ENCODE peak calls at places on chromosomes 7 and 10, in six cellular contexts. One of them, this sample, is unnamed.

GRCh38 chr10:110137142-110137545 is 70.3 kb upstream of the MXI1 start:
- DNase-seq in germinal center: peak
- DNase-seq in NCI-H1417: peak
- DNase-seq in aorta: no peak
- DNase-seq in CD4-positive, alpha-beta T cell: no peak
- DNase-seq in activated effector memory CD4-positive, alpha-beta T cell treated with Interleukin-2 at 50 U/mL for 16 hours: no peak
- DNase-seq in this sample: no peak

GRCh38 chr7:80151274-80151665 is 16.6 kb downstream of the GNAI1 start:
- DNase-seq in germinal center: no peak
- DNase-seq in NCI-H1417: no peak
- DNase-seq in aorta: no peak
- DNase-seq in CD4-positive, alpha-beta T cell: no peak
- DNase-seq in activated effector memory CD4-positive, alpha-beta T cell treated with Interleukin-2 at 50 U/mL for 16 hours: no peak
- DNase-seq in this sample: no peak

GRCh38 chr7:101900103-101900502 is 82.7 kb downstream of the CUX1 start:
- DNase-seq in germinal center: no peak
- DNase-seq in NCI-H1417: no peak
- DNase-seq in aorta: peak
- DNase-seq in CD4-positive, alpha-beta T cell: no peak
- DNase-seq in activated effector memory CD4-positive, alpha-beta T cell treated with Interleukin-2 at 50 U/mL for 16 hours: no peak
- DNase-seq in this sample: no peak

GRCh38 chr10:116602648-116603400 is 12.1 kb downstream of the PNLIPRP1 start:
- DNase-seq in germinal center: no peak
- DNase-seq in NCI-H1417: no peak
- DNase-seq in aorta: no peak
- DNase-seq in CD4-positive, alpha-beta T cell: no peak
- DNase-seq in activated effector memory CD4-positive, alpha-beta T cell treated with Interleukin-2 at 50 U/mL for 16 hours: no peak
- DNase-seq in this sample: no peak

GRCh38 chr10:124125305-124126116 is 32.1 kb upstream of the CHST15 start:
- DNase-seq in germinal center: peak
- DNase-seq in NCI-H1417: no peak
- DNase-seq in aorta: peak
- DNase-seq in CD4-positive, alpha-beta T cell: no peak
- DNase-seq in activated effector memory CD4-positive, alpha-beta T cell treated with Interleukin-2 at 50 U/mL for 16 hours: no peak
- DNase-seq in this sample: no peak

GRCh38 chr7:16791895-16792294 is 12.9 kb downstream of the AGR2 start:
- DNase-seq in germinal center: no peak
- DNase-seq in NCI-H1417: no peak
- DNase-seq in aorta: no peak
- DNase-seq in CD4-positive, alpha-beta T cell: no peak
- DNase-seq in activated effector memory CD4-positive, alpha-beta T cell treated with Interleukin-2 at 50 U/mL for 16 hours: no peak
- DNase-seq in this sample: no peak

GRCh38 chr10:78209987-78210386 is 176.3 kb downstream of the RPS24 start:
- DNase-seq in germinal center: no peak
- DNase-seq in NCI-H1417: no peak
- DNase-seq in aorta: no peak
- DNase-seq in CD4-positive, alpha-beta T cell: no peak
- DNase-seq in activated effector memory CD4-positive, alpha-beta T cell treated with Interleukin-2 at 50 U/mL for 16 hours: no peak
- DNase-seq in this sample: no peak

GRCh38 chr7:44087914-44088838 is 5.8 kb upstream of the POLM start:
- DNase-seq in germinal center: no peak
- DNase-seq in NCI-H1417: no peak
- DNase-seq in aorta: peak
- DNase-seq in CD4-positive, alpha-beta T cell: no peak
- DNase-seq in activated effector memory CD4-positive, alpha-beta T cell treated with Interleukin-2 at 50 U/mL for 16 hours: no peak
- DNase-seq in this sample: no peak

GRCh38 chr7:79786187-79786586 is 332.7 kb upstream of the MAGI2 start:
- DNase-seq in germinal center: no peak
- DNase-seq in NCI-H1417: no peak
- DNase-seq in aorta: no peak
- DNase-seq in CD4-positive, alpha-beta T cell: no peak
- DNase-seq in activated effector memory CD4-positive, alpha-beta T cell treated with Interleukin-2 at 50 U/mL for 16 hours: no peak
- DNase-seq in this sample: no peak

GRCh38 chr10:108591417-108591816 is 1331.9 kb downstream of the XPNPEP1 start:
- DNase-seq in germinal center: no peak
- DNase-seq in NCI-H1417: no peak
- DNase-seq in aorta: no peak
- DNase-seq in CD4-positive, alpha-beta T cell: no peak
- DNase-seq in activated effector memory CD4-positive, alpha-beta T cell treated with Interleukin-2 at 50 U/mL for 16 hours: no peak
- DNase-seq in this sample: no peak

GRCh38 chr10:48377751-48378585 is 71.5 kb downstream of the MAPK8 start:
- DNase-seq in germinal center: no peak
- DNase-seq in NCI-H1417: no peak
- DNase-seq in aorta: no peak
- DNase-seq in CD4-positive, alpha-beta T cell: no peak
- DNase-seq in activated effector memory CD4-positive, alpha-beta T cell treated with Interleukin-2 at 50 U/mL for 16 hours: no peak
- DNase-seq in this sample: no peak

GRCh38 chr10:113357688-113358306 is 195.1 kb upstream of the HABP2 start:
- DNase-seq in germinal center: no peak
- DNase-seq in NCI-H1417: no peak
- DNase-seq in aorta: no peak
- DNase-seq in CD4-positive, alpha-beta T cell: no peak
- DNase-seq in activated effector memory CD4-positive, alpha-beta T cell treated with Interleukin-2 at 50 U/mL for 16 hours: no peak
- DNase-seq in this sample: no peak

GRCh38 chr7:12812111-12812510 is 124.7 kb downstream of the ARL4A start:
- DNase-seq in germinal center: no peak
- DNase-seq in NCI-H1417: no peak
- DNase-seq in aorta: no peak
- DNase-seq in CD4-positive, alpha-beta T cell: no peak
- DNase-seq in activated effector memory CD4-positive, alpha-beta T cell treated with Interleukin-2 at 50 U/mL for 16 hours: no peak
- DNase-seq in this sample: no peak

GRCh38 chr10:130027716-130028464 is 63.8 kb upstream of the EBF3 start:
- DNase-seq in germinal center: no peak
- DNase-seq in NCI-H1417: peak
- DNase-seq in aorta: no peak
- DNase-seq in CD4-positive, alpha-beta T cell: no peak
- DNase-seq in activated effector memory CD4-positive, alpha-beta T cell treated with Interleukin-2 at 50 U/mL for 16 hours: no peak
- DNase-seq in this sample: no peak

GRCh38 chr10:74906631-74907030 is 80.2 kb downstream of the KAT6B start:
- DNase-seq in germinal center: no peak
- DNase-seq in NCI-H1417: no peak
- DNase-seq in aorta: no peak
- DNase-seq in CD4-positive, alpha-beta T cell: no peak
- DNase-seq in activated effector memory CD4-positive, alpha-beta T cell treated with Interleukin-2 at 50 U/mL for 16 hours: no peak
- DNase-seq in this sample: no peak

GRCh38 chr10:23442936-23443335 is 4.1 kb downstream of the OTUD1 start:
- DNase-seq in germinal center: no peak
- DNase-seq in NCI-H1417: no peak
- DNase-seq in aorta: no peak
- DNase-seq in CD4-positive, alpha-beta T cell: no peak
- DNase-seq in activated effector memory CD4-positive, alpha-beta T cell treated with Interleukin-2 at 50 U/mL for 16 hours: no peak
- DNase-seq in this sample: no peak

GRCh38 chr10:113273151-113273876 is 279.5 kb upstream of the HABP2 start:
- DNase-seq in germinal center: peak
- DNase-seq in NCI-H1417: no peak
- DNase-seq in aorta: peak
- DNase-seq in CD4-positive, alpha-beta T cell: no peak
- DNase-seq in activated effector memory CD4-positive, alpha-beta T cell treated with Interleukin-2 at 50 U/mL for 16 hours: no peak
- DNase-seq in this sample: no peak

GRCh38 chr10:101011517-101012423 is 12.2 kb downstream of the LZTS2 start:
- DNase-seq in germinal center: no peak
- DNase-seq in NCI-H1417: no peak
- DNase-seq in aorta: no peak
- DNase-seq in CD4-positive, alpha-beta T cell: no peak
- DNase-seq in activated effector memory CD4-positive, alpha-beta T cell treated with Interleukin-2 at 50 U/mL for 16 hours: no peak
- DNase-seq in this sample: no peak

This sample was measured in natural killer cell.